ENCODE peak calls at places on chromosomes 13 and 19, in five cellular contexts. Q, X, S, Z and J are unnamed samples.

GRCh38 chr13:78998736-78999135 is 339.8 kb upstream of the OBI1 start:
- DNase-seq in X (no peak), Z (no peak), S (no peak), Q (no peak), J (no peak)

GRCh38 chr13:28401303-28402056 is 93.4 kb downstream of the FLT1 start:
- DNase-seq in Q (peak), X (no peak), Z (no peak), S (no peak), J (no peak)

GRCh38 chr19:16861875-16862274 is 26.9 kb upstream of the F2RL3 start:
- DNase-seq in S (no peak), X (no peak), Z (no peak), Q (no peak), J (no peak)

GRCh38 chr19:51808333-51808986 is 13.5 kb downstream of the FPR3 start:
- DNase-seq in Q (peak), S (no peak), Z (no peak), X (no peak), J (no peak)

GRCh38 chr19:2711175-2711936 is 8.9 kb upstream of the GNG7 start:
- DNase-seq in S (no peak), Q (peak), X (no peak), Z (no peak), J (no peak)

GRCh38 chr13:51590231-51590630 is 6.0 kb downstream of the WDFY2 start:
- DNase-seq in X (no peak), Q (no peak), Z (no peak), S (no peak), J (no peak)

GRCh38 chr19:6060600-6061391 is 49.5 kb downstream of the RFX2 start:
- DNase-seq in Z (no peak), X (peak), S (no peak), Q (peak), J (no peak)

GRCh38 chr13:51262501-51263211 is 40.5 kb downstream of the FAM124A start:
- DNase-seq in Z (no peak), Q (no peak), X (no peak), S (no peak), J (peak)

GRCh38 chr13:21324793-21325192 is 134.3 kb downstream of the ZDHHC20 start:
- DNase-seq in S (no peak), Z (no peak), Q (no peak), X (no peak), J (no peak)

GRCh38 chr19:9362905-9363304 is at the start of gene ZNF177:
- DNase-seq in Z (no peak), X (no peak), S (no peak), Q (peak), J (no peak)

GRCh38 chr13:60268203-60268555 is 104.5 kb upstream of the DIAPH3 start:
- DNase-seq in Q (no peak), X (no peak), S (no peak), Z (no peak), J (no peak)

GRCh38 chr13:74325106-74325505 is 190.9 kb upstream of the KLF12 start:
- DNase-seq in S (no peak), Q (peak), X (no peak), Z (no peak), J (peak)

GRCh38 chr19:3440082-3440481 is 40.2 kb downstream of the SMIM24 start:
- DNase-seq in Z (no peak), X (peak), S (peak), Q (no peak), J (no peak)

GRCh38 chr13:45073809-45074208 is 46.5 kb upstream of the GTF2F2 start:
- DNase-seq in X (no peak), S (no peak), Z (no peak), Q (no peak), J (no peak)